ENCODE peak calls at places on chromosomes 2 and 18, in four cellular contexts. V, W, Y and U are unnamed samples.

GRCh38 chr2:33208400-33208799 is 261.6 kb downstream of the LTBP1 start:
- DNase-seq in Y (no peak), W (no peak), V (no peak), U (no peak)

GRCh38 chr18:74493689-74494088 is 2.5 kb upstream of the CNDP2 start:
- DNase-seq in V (no peak), W (peak), Y (peak), U (peak)

GRCh38 chr2:43158259-43158880 is 68.0 kb downstream of the ZFP36L2 start:
- DNase-seq in Y (peak), V (no peak), W (no peak), U (peak)

GRCh38 chr2:98726172-98726725 is 4.7 kb downstream of the MGAT4A start:
- DNase-seq in V (no peak), Y (no peak), W (no peak), U (peak)

GRCh38 chr2:138501427-138502252 is at the start of gene SPOPL:
- DNase-seq in W (peak), V (no peak), Y (peak), U (peak)

GRCh38 chr2:176074919-176075425 is 8.8 kb downstream of the EVX2 start:
- DNase-seq in Y (no peak), W (no peak), V (no peak), U (no peak)

GRCh38 chr2:88831071-88831791 is 139.8 kb downstream of the RPIA start:
- DNase-seq in W (no peak), Y (no peak), V (no peak), U (peak)

GRCh38 chr18:11327656-11328055 is 178.3 kb upstream of the PIEZO2 start:
- DNase-seq in V (no peak), W (no peak), Y (peak), U (no peak)

GRCh38 chr2:61221819-61222218 is 59.8 kb downstream of the C2orf74 start:
- DNase-seq in W (no peak), V (no peak), Y (no peak), U (no peak)

GRCh38 chr18:29616885-29617284 is 1425.7 kb downstream of the DSC3 start:
- DNase-seq in W (no peak), V (no peak), Y (no peak), U (no peak)

GRCh38 chr2:45946023-45946422 is 294.5 kb downstream of the PRKCE start:
- DNase-seq in W (no peak), Y (peak), V (no peak), U (no peak)

GRCh38 chr18:52582516-52582915 is 242.5 kb downstream of the DCC start:
- DNase-seq in W (peak), V (no peak), Y (no peak), U (no peak)

GRCh38 chr2:125643585-125643984 is 1012.4 kb upstream of the GYPC start:
- DNase-seq in W (no peak), V (no peak), Y (no peak), U (no peak)

GRCh38 chr2:136116111-136116812 is 1.7 kb downstream of the CXCR4 start:
- DNase-seq in V (no peak), Y (peak), W (peak), U (no peak)

GRCh38 chr18:44945847-44946490 is 265.3 kb downstream of the SETBP1 start:
- DNase-seq in W (peak), Y (no peak), V (no peak), U (no peak)

GRCh38 chr2:71207601-71208000 is 19.3 kb downstream of the PAIP2B start:
- DNase-seq in W (no peak), Y (no peak), V (no peak), U (no peak)

GRCh38 chr2:95305341-95306058 is 8.4 kb downstream of the KCNIP3 start:
- DNase-seq in V (no peak), Y (peak), W (no peak), U (no peak)

GRCh38 chr2:37897511-37897910 is 27.6 kb upstream of the RMDN2 start:
- DNase-seq in V (no peak), Y (no peak), W (no peak), U (no peak)

GRCh38 chr2:38515155-38516074 is 87.3 kb downstream of the HNRNPLL start:
- DNase-seq in Y (peak), W (no peak), V (no peak), U (no peak)

GRCh38 chr2:151052850-151053660 is 208.6 kb downstream of the RBM43 start:
- DNase-seq in Y (peak), W (no peak), V (no peak), U (no peak)

GRCh38 chr2:55952415-55952814 is 28.8 kb upstream of the EFEMP1 start:
- DNase-seq in V (no peak), Y (no peak), W (no peak), U (no peak)

GRCh38 chr2:166179201-166179600 is 51.4 kb upstream of the SCN1A start:
- DNase-seq in V (no peak), Y (peak), W (no peak), U (peak)

GRCh38 chr18:78523850-78524249 is 455.8 kb upstream of the SALL3 start:
- DNase-seq in Y (no peak), V (no peak), W (no peak), U (no peak)

GRCh38 chr2:8202139-8202538 is 479.7 kb upstream of the ID2 start:
- DNase-seq in V (no peak), W (no peak), Y (no peak), U (no peak)

GRCh38 chr2:136402281-136402680 is 284.3 kb upstream of the CXCR4 start:
- DNase-seq in V (no peak), W (no peak), Y (no peak), U (no peak)

GRCh38 chr2:194203898-194204297 is 1453.1 kb upstream of the SLC39A10 start:
- DNase-seq in W (no peak), Y (peak), V (no peak), U (no peak)

GRCh38 chr2:109614715-109615636 is 812 bp downstream of the SOWAHC start:
- DNase-seq in V (no peak), W (peak), Y (peak), U (peak)

GRCh38 chr2:150495993-150496627 is 8.6 kb upstream of the RND3 start:
- DNase-seq in Y (peak), W (no peak), V (no peak), U (peak)

GRCh38 chr18:79953921-79954651 is 2.6 kb upstream of the SLC66A2 start:
- DNase-seq in Y (no peak), W (no peak), V (no peak), U (no peak)

GRCh38 chr2:197378494-197378972 is 56.3 kb downstream of the SF3B1 start:
- DNase-seq in Y (peak), W (peak), V (no peak), U (peak)

GRCh38 chr2:69021727-69022126 is 8.7 kb downstream of the ANTXR1 start:
- DNase-seq in V (no peak), W (no peak), Y (no peak), U (no peak)

GRCh38 chr2:8457092-8457481 is 224.8 kb upstream of the ID2 start:
- DNase-seq in Y (no peak), V (no peak), W (no peak), U (no peak)

GRCh38 chr2:128682266-128682665 is 363.6 kb upstream of the HS6ST1 start:
- DNase-seq in Y (no peak), W (no peak), V (no peak), U (no peak)

GRCh38 chr18:63144748-63145147 is 174.8 kb downstream of the BCL2 start:
- DNase-seq in Y (no peak), W (no peak), V (no peak), U (no peak)

GRCh38 chr2:165825041-165825440 is 31.0 kb upstream of the GALNT3 start:
- DNase-seq in V (peak), Y (no peak), W (no peak), U (no peak)

GRCh38 chr2:205017912-205018311 is 472.6 kb downstream of the PARD3B start:
- DNase-seq in Y (no peak), W (no peak), V (no peak), U (no peak)

GRCh38 chr2:20563833-20564232 is 87.1 kb downstream of the HS1BP3 start:
- DNase-seq in V (peak), W (no peak), Y (peak), U (peak)

GRCh38 chr2:64876137-64876647 is 113.0 kb upstream of the SLC1A4 start:
- DNase-seq in Y (peak), V (no peak), W (peak), U (peak)

GRCh38 chr2:177930916-177931315 is 141.7 kb downstream of the PDE11A start:
- DNase-seq in V (no peak), Y (no peak), W (no peak), U (no peak)

GRCh38 chr2:157789933-157790511 is 86.1 kb downstream of the ACVR1 start:
- DNase-seq in W (peak), V (no peak), Y (no peak), U (no peak)

GRCh38 chr2:157787364-157787938 is 88.7 kb downstream of the ACVR1 start:
- DNase-seq in Y (no peak), W (no peak), V (no peak), U (no peak)

GRCh38 chr2:157789161-157789720 is 86.9 kb downstream of the ACVR1 start:
- DNase-seq in V (no peak), Y (no peak), W (no peak), U (peak)

GRCh38 chr2:157786663-157787363 is 89.3 kb downstream of the ACVR1 start:
- DNase-seq in Y (peak), V (no peak), W (no peak), U (peak)

GRCh38 chr2:157788201-157788600 is 87.9 kb downstream of the ACVR1 start:
- DNase-seq in W (no peak), Y (no peak), V (no peak), U (peak)
- TF ChIP-seq EZH2 in W (no peak), Y (no peak), V (no peak), U (no peak)

GRCh38 chr18:905948-906415 is 1.3 kb downstream of the ADCYAP1 start:
- DNase-seq in Y (no peak), V (no peak), W (peak), U (no peak)
- TF ChIP-seq EZH2 in Y (peak), V (no peak), W (peak), U (no peak)

GRCh38 chr2:232476045-232476444 is 11.6 kb downstream of the ECEL1 start:
- DNase-seq in V (no peak), Y (no peak), W (no peak), U (no peak)
- TF ChIP-seq EZH2 in V (no peak), Y (no peak), W (no peak), U (no peak)

GRCh38 chr2:112137516-112138142 is 556 bp upstream of the FBLN7 start:
- DNase-seq in W (no peak), Y (peak), V (no peak), U (no peak)
- TF ChIP-seq EZH2 in W (no peak), Y (no peak), V (no peak), U (no peak)

GRCh38 chr2:104870249-104870816 is 16.4 kb downstream of the POU3F3 start:
- DNase-seq in W (no peak), V (no peak), Y (no peak), U (no peak)

GRCh38 chr2:104872866-104873688 is 19.2 kb downstream of the POU3F3 start:
- DNase-seq in Y (peak), W (peak), V (no peak), U (peak)

GRCh38 chr2:104873689-104874054 is 19.8 kb downstream of the POU3F3 start:
- DNase-seq in Y (no peak), V (no peak), W (peak), U (no peak)

GRCh38 chr2:104872034-104872865 is 18.3 kb downstream of the POU3F3 start:
- DNase-seq in V (no peak), W (peak), Y (peak), U (no peak)

GRCh38 chr2:104871566-104872033 is 17.7 kb downstream of the POU3F3 start:
- DNase-seq in W (no peak), V (no peak), Y (no peak), U (no peak)
- TF ChIP-seq EZH2 in W (no peak), V (no peak), Y (no peak), U (no peak)

DNA sequence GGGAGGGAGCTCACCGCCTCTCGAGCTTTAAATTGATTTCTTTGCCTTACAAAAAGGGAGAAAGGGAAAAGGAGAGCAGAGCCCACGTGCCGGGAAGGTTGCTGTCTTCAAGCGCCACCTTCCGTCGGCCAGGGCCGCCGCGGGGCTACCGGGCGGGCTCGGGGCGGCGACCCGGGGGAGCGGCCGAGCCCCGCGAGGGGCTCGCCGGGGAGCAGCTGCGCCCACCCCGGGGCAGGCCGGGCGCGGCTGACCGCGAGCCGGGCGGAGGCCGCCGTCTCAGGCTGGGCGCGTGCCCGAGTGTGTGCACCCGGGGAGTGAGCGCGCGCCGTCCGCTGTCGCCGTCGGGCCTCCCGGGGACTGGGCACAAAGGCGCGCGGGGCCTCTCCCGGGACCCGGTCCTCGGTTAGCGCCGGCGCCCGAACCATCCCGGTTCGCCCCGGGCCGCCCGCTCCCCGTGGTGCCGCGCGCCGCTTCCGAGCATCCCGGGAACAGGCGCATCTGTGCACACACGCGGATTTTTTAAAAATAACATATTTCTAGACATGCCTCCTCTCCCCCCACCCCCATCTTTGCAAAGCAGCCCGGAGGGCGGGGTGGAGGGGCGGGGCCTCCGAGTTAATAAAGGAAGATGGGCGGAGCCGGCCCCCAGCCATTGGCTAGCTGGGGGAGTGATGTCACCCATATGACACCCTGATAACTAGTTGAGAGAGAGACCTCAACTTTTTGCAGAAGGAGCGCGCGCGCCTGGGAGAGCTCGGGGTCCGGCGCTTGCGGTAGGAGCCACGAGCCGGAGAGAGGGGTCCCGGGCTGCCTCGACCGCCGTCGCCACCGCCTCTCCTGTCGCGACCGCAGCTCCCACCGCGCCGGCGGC is at the start of gene SOX11:
- DNase-seq in Y (peak), V (peak), W (peak), U (no peak)
- TF ChIP-seq EZH2 in Y (no peak), V (no peak), W (no peak), U (no peak)

GRCh38 chr2:10923965-10924364 is 12.2 kb downstream of the KCNF1 start:
- DNase-seq in V (no peak), Y (no peak), W (no peak), U (no peak)

GRCh38 chr2:10923007-10923372 is 11.3 kb downstream of the KCNF1 start:
- DNase-seq in W (no peak), V (no peak), Y (no peak), U (no peak)

GRCh38 chr2:10924441-10924840 is 12.7 kb downstream of the KCNF1 start:
- DNase-seq in V (no peak), W (no peak), Y (no peak), U (no peak)

GRCh38 chr2:10924859-10925258 is 13.1 kb downstream of the KCNF1 start:
- DNase-seq in W (no peak), V (no peak), Y (no peak), U (no peak)

GRCh38 chr2:10926191-10926830 is 14.6 kb downstream of the KCNF1 start:
- DNase-seq in Y (peak), V (no peak), W (no peak), U (no peak)
- TF ChIP-seq EZH2 in Y (no peak), V (no peak), W (no peak), U (no peak)

GRCh38 chr2:241947401-241947800 is 77.9 kb downstream of the RTP5 start:
- DNase-seq in V (no peak), Y (no peak), W (no peak), U (no peak)

GRCh38 chr2:241947004-241947350 is 77.4 kb downstream of the RTP5 start:
- DNase-seq in V (no peak), W (no peak), Y (no peak), U (no peak)

GRCh38 chr2:241945803-241946202 is 76.3 kb downstream of the RTP5 start:
- DNase-seq in W (no peak), V (no peak), Y (no peak), U (no peak)

GRCh38 chr2:241945311-241945710 is 75.8 kb downstream of the RTP5 start:
- DNase-seq in V (no peak), W (no peak), Y (no peak), U (no peak)

GRCh38 chr2:241946306-241947003 is 76.9 kb downstream of the RTP5 start:
- DNase-seq in W (no peak), V (no peak), Y (no peak), U (no peak)
- TF ChIP-seq EZH2 in W (peak), V (no peak), Y (no peak), U (no peak)